ENCODE peak calls at places on chromosome 20, in seven cellular contexts. Y is GM12865, X is RWPE1, J is colonic mucosa, C is psoas muscle, P is ovary, U is fibroblast of pulmonary artery. R is an unnamed sample.

GRCh38 chr20:44765091-44765490 is 19.4 kb downstream of the KCNK15 start:
- DNase-seq in P (no peak), X (no peak), Y (no peak), J (no peak), C (no peak), U (no peak), R (no peak)

GRCh38 chr20:58450259-58450658 is 61.2 kb downstream of the VAPB start:
- DNase-seq in Y (peak; percentile 82), U (no peak), X (no peak), P (no peak), C (no peak), J (no peak), R (peak; percentile 64)

GRCh38 chr20:3276400-3277015 is 37.5 kb upstream of the SLC4A11 start:
- DNase-seq in Y (peak; percentile 50), P (no peak), U (peak; percentile 54), J (peak; percentile 27), C (no peak), X (peak; percentile 33), R (peak; percentile 3)

GRCh38 chr20:40192083-40192482 is 497.0 kb downstream of the MAFB start:
- DNase-seq in J (no peak), P (no peak), C (no peak), X (no peak), Y (no peak), U (no peak), R (no peak)

GRCh38 chr20:9978395-9979004 is 56.3 kb upstream of the ANKEF1 start:
- DNase-seq in J (peak; percentile 43), C (no peak), X (peak; percentile 69), Y (peak; percentile 79), P (no peak), U (peak; percentile 93), R (peak; percentile 84)

GRCh38 chr20:37474386-37474785 is 46.7 kb upstream of the NNAT start:
- DNase-seq in P (no peak), J (no peak), U (no peak), Y (no peak), C (no peak), X (no peak), R (no peak)

GRCh38 chr20:37856932-37857660 is 45.8 kb upstream of the VSTM2L start:
- DNase-seq in U (peak; percentile 45), Y (peak; percentile 28), X (no peak), P (no peak), C (no peak), J (no peak), R (peak; percentile 83)

GRCh38 chr20:57193094-57193493 is 73.3 kb downstream of the BMP7 start:
- DNase-seq in U (no peak), C (peak; percentile 18), P (no peak), J (no peak), X (no peak), Y (no peak), R (no peak)

GRCh38 chr20:24950836-24951525 is 1.9 kb downstream of the CST7 start:
- DNase-seq in U (no peak), X (no peak), C (no peak), J (peak; percentile 16), P (no peak), Y (no peak), R (no peak)

GRCh38 chr20:32682508-32682987 is 8.8 kb upstream of the C20orf203 start:
- DNase-seq in J (no peak), C (no peak), U (no peak), Y (no peak), P (no peak), X (no peak), R (no peak)

GRCh38 chr20:14820771-14821170 is 483.4 kb upstream of the FLRT3 start:
- DNase-seq in U (no peak), X (no peak), Y (no peak), J (no peak), P (no peak), C (no peak), R (no peak)

GRCh38 chr20:62127799-62128198 is 5.5 kb downstream of the LSM14B start:
- DNase-seq in C (no peak), X (no peak), Y (no peak), J (no peak), U (no peak), P (no peak), R (no peak)
- TF ChIP-seq CTCF in C (no peak), X (no peak), Y (no peak), J (no peak), U (no peak), P (no peak), R (no peak)

DNA sequence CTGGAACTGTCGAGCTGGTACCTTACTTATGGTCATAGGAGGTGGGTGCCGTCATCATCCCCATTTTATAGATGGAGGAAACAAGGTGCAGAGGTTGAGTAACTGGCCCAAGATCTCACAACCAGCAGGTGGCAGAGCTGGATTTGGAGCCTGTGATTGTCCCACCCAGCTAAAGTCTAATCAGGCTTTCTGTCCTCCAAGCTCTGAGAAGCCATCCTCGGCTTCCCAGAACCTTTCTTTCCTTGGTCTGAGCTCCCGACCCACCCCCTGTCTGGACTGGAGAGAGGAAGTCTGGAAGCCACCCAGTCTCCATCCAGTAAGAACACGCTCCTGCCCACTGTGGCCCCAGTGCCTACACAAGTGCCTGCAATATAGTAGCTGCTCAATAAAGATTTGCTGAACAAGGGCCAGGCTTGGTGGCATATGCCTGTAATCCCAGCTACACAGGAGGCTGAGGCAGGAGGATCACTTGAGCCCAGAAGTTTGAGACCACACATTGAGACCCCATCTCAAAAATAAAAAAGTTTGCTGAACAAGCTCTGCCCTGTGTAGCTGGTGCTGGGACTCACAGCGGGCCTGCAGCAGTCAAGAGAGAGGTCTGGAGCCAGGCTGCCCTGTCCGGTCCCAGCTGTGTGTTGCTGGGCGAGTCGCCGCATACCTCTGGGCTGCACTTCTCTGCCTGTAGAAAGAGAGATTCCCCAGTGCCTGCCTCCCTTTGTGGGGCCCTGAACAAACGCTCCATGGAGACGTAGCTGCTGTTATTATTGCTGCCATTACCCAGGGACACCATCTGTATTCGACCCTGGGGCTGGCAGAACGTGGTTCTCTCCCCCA is 32.5 kb upstream of the DLGAP4 start:
- DNase-seq in X (peak; percentile 41), Y (peak; percentile 42), J (no peak), P (no peak), C (peak; percentile 27), U (peak; percentile 28), R (peak; percentile 17)
- TF ChIP-seq CTCF in X (peak; percentile 35), Y (peak; percentile 37), J (no peak), P (no peak), C (peak; percentile 23), U (peak; percentile 39), R (peak; percentile 72)

GRCh38 chr20:41746635-41747034 is 128.5 kb upstream of the CHD6 start:
- DNase-seq in J (no peak), P (no peak), Y (peak; percentile 8), X (no peak), U (no peak), C (no peak), R (no peak)
- TF ChIP-seq CTCF in J (no peak), P (no peak), Y (peak; percentile 5), X (no peak), U (no peak), C (no peak), R (peak; percentile 23)

DNA sequence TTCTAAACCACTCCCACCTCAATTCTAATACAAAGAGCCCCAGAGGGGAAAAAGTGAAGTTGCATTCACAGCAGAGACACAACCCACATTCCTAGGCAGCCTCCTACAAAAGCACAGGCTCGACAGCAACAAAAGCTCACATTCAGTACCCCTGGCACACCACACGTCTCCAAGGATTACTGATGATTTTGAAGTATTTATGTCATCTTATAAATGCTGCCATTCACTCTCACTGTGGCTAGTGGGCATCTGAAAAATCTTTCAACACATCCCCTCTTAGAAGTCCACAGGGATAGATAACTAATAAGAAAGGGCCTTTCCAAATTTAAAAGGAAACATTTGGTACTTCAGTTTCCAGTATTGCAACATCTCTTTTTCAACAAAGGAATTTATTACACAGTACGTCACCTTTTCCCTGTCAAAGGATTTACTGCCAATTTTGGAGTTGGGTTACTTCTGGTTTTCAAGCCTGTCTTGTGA is 146.7 kb downstream of the TASP1 start:
- DNase-seq in Y (no peak), X (peak; percentile 55), U (peak; percentile 93), P (no peak), J (no peak), C (no peak), R (peak; percentile 25)
- TF ChIP-seq CTCF in Y (no peak), X (no peak), U (peak; percentile 24), P (no peak), J (no peak), C (peak; percentile 7), R (no peak)

DNA sequence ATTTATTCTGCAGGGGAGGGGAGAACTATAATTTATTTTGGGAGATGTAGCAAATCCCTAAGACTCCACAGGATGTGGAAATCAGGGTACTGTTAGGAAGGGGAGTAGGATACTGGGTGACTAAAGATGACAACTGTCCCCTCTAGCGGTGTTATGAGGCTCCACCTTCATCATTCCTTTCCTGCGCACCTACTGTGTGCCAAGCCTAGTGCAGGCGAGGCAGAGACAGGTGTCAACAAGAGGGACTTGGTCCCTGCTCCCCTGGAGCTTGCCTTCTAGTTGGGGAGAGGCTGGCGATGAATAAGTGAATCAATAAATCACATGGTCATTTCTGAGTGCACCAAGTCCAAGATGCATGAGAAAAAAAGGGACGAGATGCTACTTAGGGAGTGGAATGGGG is 65.5 kb downstream of the STK35 start:
- DNase-seq in Y (no peak), P (no peak), U (no peak), X (no peak), J (no peak), C (no peak), R (no peak)
- TF ChIP-seq CTCF in Y (no peak), P (no peak), U (no peak), X (no peak), J (no peak), C (no peak), R (no peak)

GRCh38 chr20:18258126-18258860 is 30.0 kb upstream of the ZNF133 start:
- DNase-seq in Y (no peak), J (no peak), P (no peak), U (no peak), C (no peak), X (no peak), R (peak; percentile 5)

GRCh38 chr20:18263723-18264122 is 24.6 kb upstream of the ZNF133 start:
- DNase-seq in Y (no peak), C (no peak), P (no peak), J (peak; percentile 65), X (no peak), U (no peak), R (no peak)

GRCh38 chr20:18255526-18255925 is 32.8 kb upstream of the ZNF133 start:
- DNase-seq in C (no peak), J (no peak), P (no peak), X (no peak), Y (no peak), U (no peak), R (no peak)

GRCh38 chr20:18256440-18257090 is 31.8 kb upstream of the ZNF133 start:
- DNase-seq in U (no peak), C (no peak), X (no peak), J (no peak), Y (no peak), P (no peak), R (no peak)

DNA sequence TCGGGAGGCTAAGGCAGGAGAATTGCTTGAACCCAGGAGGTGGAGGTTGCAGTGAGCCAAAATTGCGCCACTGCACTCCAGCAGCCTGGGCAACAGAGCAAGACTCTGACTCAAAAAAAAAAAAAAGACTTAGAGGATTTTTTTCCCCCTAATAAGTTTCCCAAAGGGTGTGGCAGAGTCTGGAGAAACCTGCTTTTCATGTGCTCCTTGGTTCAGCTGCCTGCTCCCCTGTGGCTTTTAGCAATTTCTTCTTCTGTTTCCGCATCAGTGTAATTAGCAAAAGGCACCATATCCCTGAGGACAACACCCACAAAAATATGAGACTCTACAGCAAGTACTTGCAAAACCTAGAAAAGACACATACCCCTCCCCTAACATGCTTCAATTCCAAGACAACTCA is 28.6 kb upstream of the ZNF133 start:
- DNase-seq in J (no peak), P (no peak), C (no peak), X (no peak), Y (no peak), U (no peak), R (no peak)
- TF ChIP-seq CTCF in J (no peak), P (no peak), C (no peak), X (no peak), Y (no peak), U (no peak), R (no peak)